ENCODE peak calls at places on chromosomes 2 and 18, in ten cellular contexts. K is fibroblast of lung, E is PC-3, Z is Caco-2, Q is uterus, G is BE2C, M is IMR-90, H is SJSA1, L is tibial nerve, Y is thoracic aorta. R is an unnamed sample. For H3K4me1 and H3K9me3, the result is how much of the 10 kb centered on the place peaks cover.

GRCh38 chr2:142796161-142796560 is 81.3 kb upstream of the KYNU start:
- DNase-seq in E (no peak), Q (no peak), L (no peak), H (no peak), Y (no peak), G (no peak), K (no peak), Z (peak), M (no peak), R (no peak)

GRCh38 chr2:151827564-151828142 is 568 bp downstream of the ARL5A start:
- DNase-seq in H (no peak), L (peak), G (peak), E (peak), Y (no peak), Q (peak), K (peak), M (peak), Z (peak), R (peak)

GRCh38 chr2:120681696-120682288 is 53.9 kb upstream of the GLI2 start:
- DNase-seq in M (no peak), Z (no peak), H (no peak), Y (no peak), E (no peak), L (no peak), G (no peak), K (no peak), Q (no peak), R (no peak)

GRCh38 chr2:219783551-219783950 is 156.1 kb downstream of the SLC4A3 start:
- DNase-seq in G (no peak), H (no peak), M (peak), Z (no peak), K (peak), L (no peak), Q (no peak), E (no peak), Y (no peak), R (no peak)

GRCh38 chr2:152617464-152618187 is 99.6 kb downstream of the PRPF40A start:
- DNase-seq in Q (no peak), L (no peak), M (peak), G (no peak), E (peak), Z (no peak), Y (no peak), H (no peak), K (peak), R (no peak)

GRCh38 chr2:176085861-176086771 is 2.4 kb upstream of the EVX2 start:
- DNase-seq in E (peak), M (peak), Y (no peak), G (peak), K (peak), L (peak), H (no peak), Q (no peak), Z (peak), R (no peak)

GRCh38 chr2:104919127-104919526 is 65.2 kb downstream of the POU3F3 start:
- DNase-seq in Q (no peak), G (peak), Z (no peak), E (peak), L (no peak), K (peak), M (no peak), Y (no peak), H (no peak), R (no peak)

GRCh38 chr18:45416168-45416567 is 199.1 kb upstream of the SLC14A2 start:
- DNase-seq in K (peak), G (peak), E (no peak), Q (peak), L (no peak), H (no peak), Y (no peak), Z (no peak), M (no peak), R (no peak)

GRCh38 chr2:217062774-217063173 is 202.9 kb upstream of the TNP1 start:
- DNase-seq in H (no peak), Q (no peak), G (no peak), M (no peak), K (no peak), E (no peak), Z (no peak), Y (no peak), L (no peak), R (no peak)

GRCh38 chr2:147057931-147058491 is 786.8 kb upstream of the ACVR2A start:
- DNase-seq in M (no peak), Y (no peak), G (no peak), K (no peak), E (no peak), H (no peak), Q (no peak), L (no peak), Z (no peak), R (no peak)

GRCh38 chr18:74819433-74820059 is 221.9 kb downstream of the ZNF407 start:
- DNase-seq in Q (no peak), M (no peak), Z (peak), G (peak), E (peak), H (peak), K (no peak), L (no peak), Y (no peak), R (no peak)

GRCh38 chr18:44924750-44925534 is 244.3 kb downstream of the SETBP1 start:
- DNase-seq in Z (no peak), Y (no peak), G (no peak), L (no peak), K (no peak), Q (no peak), E (no peak), H (no peak), M (no peak), R (no peak)

GRCh38 chr2:141698500-141698899 is 432.3 kb downstream of the LRP1B start:
- DNase-seq in G (no peak), H (no peak), M (no peak), Z (no peak), Y (no peak), E (no peak), K (no peak), L (no peak), Q (no peak), R (no peak)

GRCh38 chr2:68696554-68696953 is 38.1 kb upstream of the ARHGAP25 start:
- DNase-seq in Z (no peak), K (no peak), E (no peak), H (no peak), Y (no peak), Q (no peak), M (no peak), G (no peak), L (no peak), R (no peak)

GRCh38 chr2:101949304-101949703 is 42.5 kb upstream of the IL1R2 start:
- DNase-seq in G (no peak), Q (no peak), K (no peak), L (no peak), H (no peak), Z (no peak), E (peak), Y (no peak), M (no peak), R (no peak)

GRCh38 chr18:48892146-48892855 is 58.5 kb downstream of the SMAD7 start:
- DNase-seq in H (no peak), Q (no peak), Y (no peak), E (no peak), M (no peak), K (no peak), L (no peak), Z (no peak), G (no peak), R (peak)

GRCh38 chr18:51051105-51051712 is 21.2 kb downstream of the SMAD4 start:
- DNase-seq in H (peak), G (no peak), M (peak), K (peak), Q (no peak), Y (no peak), E (peak), L (no peak), Z (peak), R (no peak)

GRCh38 chr2:125643585-125643984 is 1012.4 kb upstream of the GYPC start:
- DNase-seq in M (no peak), K (no peak), G (peak), E (no peak), Y (no peak), Q (no peak), Z (no peak), H (no peak), L (no peak), R (no peak)

GRCh38 chr18:43078485-43079092 is 36.9 kb downstream of the RIT2 start:
- DNase-seq in K (no peak), G (peak), L (no peak), Q (no peak), Y (no peak), E (no peak), M (no peak), H (no peak), Z (no peak), R (no peak)

GRCh38 chr18:58254873-58255511 is 211.0 kb downstream of the NEDD4L start:
- DNase-seq in E (peak), Y (no peak), M (peak), H (peak), Q (no peak), Z (no peak), K (no peak), L (no peak), G (no peak), R (peak)

GRCh38 chr2:240461471-240462072 is 26.1 kb downstream of the GPC1 start:
- DNase-seq in M (no peak), E (no peak), G (peak), L (no peak), Q (no peak), Z (no peak), K (no peak), H (no peak), Y (no peak), R (no peak)

GRCh38 chr2:142291964-142292363 is 161.1 kb upstream of the LRP1B start:
- DNase-seq in Z (no peak), H (no peak), K (peak), M (no peak), Y (no peak), L (no peak), G (no peak), Q (no peak), E (peak), R (no peak)

GRCh38 chr2:70541481-70542020 is 12.1 kb downstream of the TGFA start:
- DNase-seq in H (no peak), L (no peak), K (peak), Q (no peak), E (peak), Y (no peak), Z (no peak), G (no peak), M (no peak), R (no peak)

GRCh38 chr2:177124371-177124770 is 88.2 kb upstream of the HNRNPA3 start:
- DNase-seq in M (no peak), E (no peak), K (peak), L (no peak), Z (no peak), Q (no peak), G (no peak), Y (no peak), H (no peak), R (no peak)

GRCh38 chr2:11133936-11134320 is 21.3 kb upstream of the SLC66A3 start:
- DNase-seq in Q (no peak), E (no peak), M (no peak), K (no peak), Y (no peak), Z (no peak), G (no peak), L (no peak), H (no peak), R (no peak)
- H3K4me3 ChIP-seq in Q (peak), E (no peak), M (no peak), K (no peak), Y (peak), Z (no peak), G (no peak), L (no peak), H (no peak), R (no peak)

DNA sequence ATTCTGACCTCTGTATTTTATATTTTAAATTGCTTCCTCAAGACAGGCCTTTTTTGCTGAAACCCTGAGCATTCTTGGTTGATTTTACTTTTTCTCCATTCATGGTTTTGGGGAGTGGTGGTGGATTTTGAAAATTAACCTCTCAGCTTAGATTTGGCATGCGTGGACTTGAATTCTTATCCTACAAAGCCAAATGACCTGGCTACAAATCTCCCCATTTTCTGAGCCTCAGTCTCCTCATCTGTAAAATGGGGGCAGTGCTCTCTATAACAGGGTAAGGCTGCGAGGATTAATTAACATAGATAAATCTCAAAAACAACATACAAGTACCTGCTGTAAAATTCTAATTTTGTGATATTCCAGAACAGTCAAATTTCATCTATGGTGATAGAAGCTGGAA is 103.4 kb upstream of the CDCA7 start:
- DNase-seq in Z (no peak), Q (no peak), Y (no peak), H (no peak), M (no peak), L (no peak), E (no peak), K (no peak), G (no peak), R (no peak)
- H3K4me1 ChIP-seq in Z (under half), Q (under half), Y (under half), H (under half), M (under half), L (under half), E (under half), K (under half), G (under half), R (under half)

GRCh38 chr2:150387586-150388288 is 99.7 kb downstream of the RND3 start:
- DNase-seq in K (peak), G (peak), M (peak), E (no peak), Z (no peak), L (no peak), H (no peak), Q (no peak), Y (no peak), R (no peak)
- H3K9me3 ChIP-seq in K (under half), G (under half), M (under half), E (under half), Z (under half), L (under half), H (under half), Q (under half), Y (under half), R (under half)

GRCh38 chr2:224638338-224638823 is 53.2 kb upstream of the CUL3 start:
- DNase-seq in E (no peak), Z (no peak), G (no peak), H (no peak), K (peak), L (no peak), M (no peak), Y (no peak), Q (no peak), R (no peak)
- H3K4me3 ChIP-seq in E (no peak), Z (no peak), G (no peak), H (no peak), K (no peak), L (no peak), M (no peak), Y (no peak), Q (no peak), R (no peak)

GRCh38 chr2:196244966-196245365 is 73.6 kb upstream of the STK17B start:
- DNase-seq in H (peak), K (peak), Y (no peak), Q (no peak), Z (no peak), L (no peak), E (no peak), G (no peak), M (peak), R (no peak)
- H3K4me1 ChIP-seq in H (half or more), K (under half), Y (under half), Q (under half), Z (under half), L (under half), E (under half), G (under half), M (under half), R (under half)

GRCh38 chr2:29129586-29130281 is 14.5 kb downstream of the CLIP4 start:
- DNase-seq in K (peak), Y (no peak), Q (no peak), L (no peak), H (peak), M (no peak), G (no peak), E (peak), Z (peak), R (no peak)

GRCh38 chr2:29120846-29121245 is 5.6 kb downstream of the CLIP4 start:
- DNase-seq in Q (no peak), H (no peak), M (no peak), L (no peak), E (no peak), K (no peak), Y (no peak), Z (no peak), G (no peak), R (no peak)

GRCh38 chr2:29119211-29119610 is 4.0 kb downstream of the CLIP4 start:
- DNase-seq in Q (no peak), G (no peak), E (peak), L (no peak), Y (no peak), K (no peak), M (no peak), H (no peak), Z (no peak), R (no peak)

GRCh38 chr2:29124504-29124903 is 9.3 kb downstream of the CLIP4 start:
- DNase-seq in Q (no peak), H (no peak), Z (no peak), E (no peak), G (no peak), L (no peak), M (no peak), K (no peak), Y (no peak), R (no peak)

GRCh38 chr2:29123584-29124349 is 8.6 kb downstream of the CLIP4 start:
- DNase-seq in Q (no peak), L (no peak), G (no peak), Z (peak), H (peak), Y (no peak), K (peak), E (peak), M (peak), R (no peak)
- H3K9me3 ChIP-seq in Q (under half), L (under half), G (under half), Z (under half), H (under half), Y (under half), K (under half), E (under half), M (under half), R (under half)

GRCh38 chr18:29164993-29165599 is 988.2 kb upstream of the CDH2 start:
- DNase-seq in Q (no peak), Y (no peak), E (peak), G (no peak), K (peak), H (peak), L (no peak), Z (peak), M (peak), R (no peak)

GRCh38 chr18:29161429-29161828 is 984.5 kb upstream of the CDH2 start:
- DNase-seq in G (no peak), E (peak), Z (no peak), Q (no peak), M (peak), K (no peak), Y (no peak), L (no peak), H (no peak), R (no peak)

GRCh38 chr18:29160123-29160522 is 983.2 kb upstream of the CDH2 start:
- DNase-seq in K (peak), M (no peak), G (no peak), Q (no peak), Z (no peak), Y (no peak), H (no peak), L (no peak), E (peak), R (no peak)

GRCh38 chr18:29163596-29163995 is 986.7 kb upstream of the CDH2 start:
- DNase-seq in Q (no peak), Y (no peak), E (no peak), Z (no peak), H (no peak), G (no peak), L (no peak), K (no peak), M (no peak), R (no peak)

DNA sequence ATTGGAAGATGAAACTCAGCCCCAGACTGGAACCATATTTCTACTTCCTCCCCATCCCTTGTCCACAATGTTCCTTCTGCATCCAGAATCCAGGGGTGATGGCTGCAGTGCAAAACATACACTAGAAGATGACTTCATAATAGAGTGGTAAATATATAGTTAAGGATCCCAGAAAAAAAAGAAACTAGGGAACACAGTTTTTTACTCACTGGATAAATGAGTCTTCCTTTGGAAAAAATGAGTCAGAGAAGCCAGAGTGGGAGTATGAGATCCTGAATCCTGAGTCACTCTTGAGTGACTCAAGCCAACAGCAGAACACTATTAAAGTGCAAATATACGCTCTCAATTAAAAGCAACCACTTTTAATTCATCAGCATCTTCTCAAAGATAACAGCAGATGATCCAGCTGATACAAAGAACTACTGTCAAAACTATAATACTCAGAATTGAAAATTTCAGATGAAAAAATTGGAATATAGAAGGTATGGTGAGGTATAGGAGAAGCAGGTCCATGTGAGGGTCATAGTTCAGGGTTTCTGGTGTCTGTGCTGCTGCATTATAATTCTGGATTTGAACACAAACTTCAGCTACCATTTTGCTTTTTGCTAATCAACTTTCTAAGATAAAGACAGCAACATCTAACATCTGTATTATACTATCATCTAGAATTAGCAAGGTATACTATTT is 987.2 kb upstream of the CDH2 start:
- DNase-seq in M (peak), G (no peak), K (peak), Y (no peak), Z (no peak), H (peak), E (peak), Q (no peak), L (no peak), R (no peak)
- H3K4me3 ChIP-seq in M (no peak), G (no peak), K (no peak), Y (no peak), Z (no peak), H (no peak), E (no peak), Q (no peak), L (no peak), R (no peak)

DNA sequence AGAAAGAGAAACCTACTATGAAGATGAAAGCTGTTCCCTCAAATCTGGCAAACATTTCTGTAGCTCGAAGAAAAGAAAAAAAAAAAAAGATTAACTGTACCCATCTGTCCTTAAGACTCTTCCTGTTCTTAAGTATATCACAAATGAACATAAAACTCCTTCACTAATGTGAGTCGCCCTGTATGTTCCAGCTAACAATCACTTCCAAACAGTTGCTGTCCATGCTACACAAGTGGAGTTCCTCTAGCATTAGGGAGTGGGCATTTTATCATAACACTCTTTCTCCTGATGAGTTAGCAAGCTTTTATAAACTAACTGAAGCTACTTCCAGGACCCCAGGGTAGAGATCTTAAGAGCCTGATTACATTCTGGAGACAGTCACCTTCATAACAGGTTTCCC is 5.8 kb downstream of the CUL3 start:
- DNase-seq in K (no peak), Z (no peak), M (peak), Q (no peak), H (no peak), E (peak), L (no peak), G (no peak), Y (no peak), R (no peak)
- H3K4me1 ChIP-seq in K (under half), Z (under half), M (under half), Q (under half), H (under half), E (under half), L (half or more), G (under half), Y (half or more), R (under half)

DNA sequence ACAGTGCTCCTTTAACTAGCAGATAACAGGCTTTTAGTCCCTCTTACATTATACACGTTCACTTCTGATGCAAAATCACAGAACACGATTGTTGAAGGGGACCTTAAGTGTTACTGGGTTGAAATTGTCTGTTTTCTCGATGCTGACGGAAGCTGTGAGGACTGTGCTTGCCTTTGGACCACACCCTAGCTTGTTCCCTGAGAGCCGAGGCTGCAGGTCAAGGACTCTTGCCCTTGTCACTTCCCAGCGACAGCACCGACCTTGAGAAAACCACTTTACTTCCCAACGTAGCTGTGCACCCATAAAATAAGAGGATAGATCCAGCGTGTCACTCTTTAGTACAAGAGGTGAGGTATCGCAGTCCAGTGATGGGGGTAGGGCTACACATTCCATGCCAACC is 701.0 kb downstream of the DCDC2C start:
- DNase-seq in L (no peak), Q (no peak), Z (no peak), G (no peak), E (no peak), Y (no peak), M (no peak), H (no peak), K (no peak), R (no peak)
- H3K9me3 ChIP-seq in L (under half), Q (under half), Z (under half), G (under half), E (under half), Y (under half), M (under half), H (under half), K (under half), R (under half)